ENCODE peak calls at places on chromosome 1, in eight cellular contexts. X is NCI-H1694, L is bronchial epithelial cell, Q is NCI-H187, K is heart right ventricle, I is WTC11, F is iPS-NIHi11, C is COR-L47. S is an unnamed sample.

GRCh38 chr1:229408458-229409037 is 25.3 kb downstream of the ACTA1 start:
- DNase-seq in X (peak), L (no peak), Q (no peak), K (peak), I (no peak), F (no peak), C (no peak), S (no peak)

GRCh38 chr1:185595835-185596667 is 138.1 kb upstream of the HMCN1 start:
- DNase-seq in X (peak), L (peak), Q (peak), K (peak), I (peak), F (peak), C (peak), S (no peak)

GRCh38 chr1:45473302-45473701 is 17.7 kb downstream of the TESK2 start:
- DNase-seq in X (no peak), L (no peak), Q (no peak), K (no peak), I (no peak), F (no peak), C (no peak), S (no peak)

GRCh38 chr1:21663251-21663950 is 5.8 kb downstream of the RAP1GAP start:
- DNase-seq in X (no peak), L (no peak), Q (no peak), K (peak), I (no peak), F (no peak), C (no peak), S (peak)

GRCh38 chr1:20981903-20982695 is 194.6 kb downstream of the EIF4G3 start:
- DNase-seq in X (no peak), L (peak), Q (no peak), K (no peak), I (no peak), F (no peak), C (peak), S (no peak)

GRCh38 chr1:27570823-27571222 is 33.1 kb downstream of the AHDC1 start:
- DNase-seq in X (no peak), L (no peak), Q (no peak), K (no peak), I (peak), F (no peak), C (no peak), S (no peak)

GRCh38 chr1:168583571-168583970 is 7.2 kb downstream of the XCL1 start:
- DNase-seq in X (no peak), L (peak), Q (no peak), K (no peak), I (no peak), F (peak), C (no peak), S (no peak)

GRCh38 chr1:5425304-5425703 is 566.9 kb downstream of the NPHP4 start:
- DNase-seq in X (no peak), L (no peak), Q (no peak), K (no peak), I (no peak), F (no peak), C (no peak), S (no peak)

GRCh38 chr1:68175621-68176398 is 56.5 kb downstream of the WLS start:
- DNase-seq in X (no peak), L (no peak), Q (no peak), K (peak), I (no peak), F (no peak), C (peak), S (no peak)

GRCh38 chr1:7616076-7616833 is 154.8 kb upstream of the VAMP3 start:
- DNase-seq in X (no peak), L (peak), Q (no peak), K (peak), I (peak), F (peak), C (no peak), S (no peak)

GRCh38 chr1:234871710-234872262 is 256.9 kb downstream of the TOMM20 start:
- DNase-seq in X (no peak), L (no peak), Q (no peak), K (no peak), I (no peak), F (no peak), C (no peak), S (no peak)

S was measured in breast epithelium.